ENCODE peak calls at places on chromosomes 13 and 19, in six cellular contexts. One of them, this sample, is unnamed.

GRCh38 chr19:45528744-45529453 is 21.6 kb downstream of the VASP start:
- DNase-seq in mammary epithelial cell: no peak
- DNase-seq in SHP77: peak; percentile 14
- DNase-seq in activated CD4-positive, alpha-beta T cell treated with anti-CD3 and anti-CD28 coated beads, Interleukin-2, amount 50 U/mL, for 24 hours: no peak
- DNase-seq in NCI-H1436: peak; percentile 49
- DNase-seq in germinal center: no peak
- DNase-seq in this sample: peak; percentile 37

GRCh38 chr13:96637039-96637438 is 357.2 kb downstream of the OXGR1 start:
- DNase-seq in mammary epithelial cell: no peak
- DNase-seq in SHP77: no peak
- DNase-seq in activated CD4-positive, alpha-beta T cell treated with anti-CD3 and anti-CD28 coated beads, Interleukin-2, amount 50 U/mL, for 24 hours: no peak
- DNase-seq in NCI-H1436: no peak
- DNase-seq in germinal center: no peak
- DNase-seq in this sample: no peak

GRCh38 chr13:87671031-87671823 is at the start of gene SLITRK5:
- DNase-seq in mammary epithelial cell: peak; percentile 46
- DNase-seq in SHP77: peak; percentile 97
- DNase-seq in activated CD4-positive, alpha-beta T cell treated with anti-CD3 and anti-CD28 coated beads, Interleukin-2, amount 50 U/mL, for 24 hours: no peak
- DNase-seq in NCI-H1436: peak; percentile 36
- DNase-seq in germinal center: peak; percentile 46
- DNase-seq in this sample: peak; percentile 75

GRCh38 chr13:66660013-66660804 is 569.9 kb downstream of the PCDH9 start:
- DNase-seq in mammary epithelial cell: peak; percentile 61
- DNase-seq in SHP77: no peak
- DNase-seq in activated CD4-positive, alpha-beta T cell treated with anti-CD3 and anti-CD28 coated beads, Interleukin-2, amount 50 U/mL, for 24 hours: no peak
- DNase-seq in NCI-H1436: no peak
- DNase-seq in germinal center: peak; percentile 18
- DNase-seq in this sample: no peak

GRCh38 chr19:49637865-49638350 is 2.0 kb downstream of the RRAS start:
- DNase-seq in mammary epithelial cell: peak; percentile 78
- DNase-seq in SHP77: no peak
- DNase-seq in activated CD4-positive, alpha-beta T cell treated with anti-CD3 and anti-CD28 coated beads, Interleukin-2, amount 50 U/mL, for 24 hours: no peak
- DNase-seq in NCI-H1436: peak; percentile 22
- DNase-seq in germinal center: no peak
- DNase-seq in this sample: no peak

GRCh38 chr13:109720758-109721184 is 65.6 kb downstream of the IRS2 start:
- DNase-seq in mammary epithelial cell: no peak
- DNase-seq in SHP77: peak; percentile 90
- DNase-seq in activated CD4-positive, alpha-beta T cell treated with anti-CD3 and anti-CD28 coated beads, Interleukin-2, amount 50 U/mL, for 24 hours: no peak
- DNase-seq in NCI-H1436: peak; percentile 41
- DNase-seq in germinal center: no peak
- DNase-seq in this sample: no peak

GRCh38 chr13:99516153-99516929 is 15.1 kb downstream of the TM9SF2 start:
- DNase-seq in mammary epithelial cell: no peak
- DNase-seq in SHP77: no peak
- DNase-seq in activated CD4-positive, alpha-beta T cell treated with anti-CD3 and anti-CD28 coated beads, Interleukin-2, amount 50 U/mL, for 24 hours: no peak
- DNase-seq in NCI-H1436: no peak
- DNase-seq in germinal center: no peak
- DNase-seq in this sample: no peak

GRCh38 chr13:59745395-59745788 is 418.3 kb downstream of the DIAPH3 start:
- DNase-seq in mammary epithelial cell: peak; percentile 16
- DNase-seq in SHP77: no peak
- DNase-seq in activated CD4-positive, alpha-beta T cell treated with anti-CD3 and anti-CD28 coated beads, Interleukin-2, amount 50 U/mL, for 24 hours: no peak
- DNase-seq in NCI-H1436: no peak
- DNase-seq in germinal center: no peak
- DNase-seq in this sample: no peak

GRCh38 chr19:37306383-37306963 is 64.4 kb upstream of the ZNF527 start:
- DNase-seq in mammary epithelial cell: no peak
- DNase-seq in SHP77: no peak
- DNase-seq in activated CD4-positive, alpha-beta T cell treated with anti-CD3 and anti-CD28 coated beads, Interleukin-2, amount 50 U/mL, for 24 hours: no peak
- DNase-seq in NCI-H1436: no peak
- DNase-seq in germinal center: no peak
- DNase-seq in this sample: no peak

GRCh38 chr13:28282451-28282850 is 144.1 kb downstream of the PAN3 start:
- DNase-seq in mammary epithelial cell: no peak
- DNase-seq in SHP77: no peak
- DNase-seq in activated CD4-positive, alpha-beta T cell treated with anti-CD3 and anti-CD28 coated beads, Interleukin-2, amount 50 U/mL, for 24 hours: no peak
- DNase-seq in NCI-H1436: no peak
- DNase-seq in germinal center: no peak
- DNase-seq in this sample: no peak

GRCh38 chr13:97810152-97810551 is 143.3 kb upstream of the IPO5 start:
- DNase-seq in mammary epithelial cell: no peak
- DNase-seq in SHP77: peak; percentile 48
- DNase-seq in activated CD4-positive, alpha-beta T cell treated with anti-CD3 and anti-CD28 coated beads, Interleukin-2, amount 50 U/mL, for 24 hours: no peak
- DNase-seq in NCI-H1436: no peak
- DNase-seq in germinal center: no peak
- DNase-seq in this sample: no peak

GRCh38 chr13:51518847-51519246 is 65.4 kb upstream of the WDFY2 start:
- DNase-seq in mammary epithelial cell: peak; percentile 48
- DNase-seq in SHP77: no peak
- DNase-seq in activated CD4-positive, alpha-beta T cell treated with anti-CD3 and anti-CD28 coated beads, Interleukin-2, amount 50 U/mL, for 24 hours: no peak
- DNase-seq in NCI-H1436: no peak
- DNase-seq in germinal center: no peak
- DNase-seq in this sample: no peak

GRCh38 chr13:42594577-42595571 is 20.9 kb downstream of the TNFSF11 start:
- DNase-seq in mammary epithelial cell: peak; percentile 48
- DNase-seq in SHP77: peak; percentile 29
- DNase-seq in activated CD4-positive, alpha-beta T cell treated with anti-CD3 and anti-CD28 coated beads, Interleukin-2, amount 50 U/mL, for 24 hours: no peak
- DNase-seq in NCI-H1436: peak; percentile 38
- DNase-seq in germinal center: peak; percentile 67
- DNase-seq in this sample: peak; percentile 47

GRCh38 chr19:19642506-19643157 is 825 bp downstream of the GMIP start:
- DNase-seq in mammary epithelial cell: no peak
- DNase-seq in SHP77: no peak
- DNase-seq in activated CD4-positive, alpha-beta T cell treated with anti-CD3 and anti-CD28 coated beads, Interleukin-2, amount 50 U/mL, for 24 hours: peak; percentile 14
- DNase-seq in NCI-H1436: no peak
- DNase-seq in germinal center: peak; percentile 30
- DNase-seq in this sample: no peak

GRCh38 chr13:113596321-113597200 is 12.0 kb downstream of the TFDP1 start:
- DNase-seq in mammary epithelial cell: no peak
- DNase-seq in SHP77: no peak
- DNase-seq in activated CD4-positive, alpha-beta T cell treated with anti-CD3 and anti-CD28 coated beads, Interleukin-2, amount 50 U/mL, for 24 hours: no peak
- DNase-seq in NCI-H1436: no peak
- DNase-seq in germinal center: no peak
- DNase-seq in this sample: no peak

GRCh38 chr19:54172764-54173699 is at the start of gene TMC4:
- DNase-seq in mammary epithelial cell: peak; percentile 77
- DNase-seq in SHP77: no peak
- DNase-seq in activated CD4-positive, alpha-beta T cell treated with anti-CD3 and anti-CD28 coated beads, Interleukin-2, amount 50 U/mL, for 24 hours: no peak
- DNase-seq in NCI-H1436: peak; percentile 83
- DNase-seq in germinal center: peak; percentile 54
- DNase-seq in this sample: no peak

GRCh38 chr13:73958657-73959397 is 175.4 kb downstream of the KLF12 start:
- DNase-seq in mammary epithelial cell: peak; percentile 68
- DNase-seq in SHP77: no peak
- DNase-seq in activated CD4-positive, alpha-beta T cell treated with anti-CD3 and anti-CD28 coated beads, Interleukin-2, amount 50 U/mL, for 24 hours: no peak
- DNase-seq in NCI-H1436: no peak
- DNase-seq in germinal center: no peak
- DNase-seq in this sample: no peak

GRCh38 chr13:42660367-42660965 is 86.5 kb downstream of the TNFSF11 start:
- DNase-seq in mammary epithelial cell: peak; percentile 6
- DNase-seq in SHP77: no peak
- DNase-seq in activated CD4-positive, alpha-beta T cell treated with anti-CD3 and anti-CD28 coated beads, Interleukin-2, amount 50 U/mL, for 24 hours: no peak
- DNase-seq in NCI-H1436: no peak
- DNase-seq in germinal center: no peak
- DNase-seq in this sample: no peak

GRCh38 chr19:55018633-55019032 is 19.4 kb downstream of the GP6 start:
- DNase-seq in mammary epithelial cell: no peak
- DNase-seq in SHP77: no peak
- DNase-seq in activated CD4-positive, alpha-beta T cell treated with anti-CD3 and anti-CD28 coated beads, Interleukin-2, amount 50 U/mL, for 24 hours: no peak
- DNase-seq in NCI-H1436: no peak
- DNase-seq in germinal center: no peak
- DNase-seq in this sample: no peak

GRCh38 chr13:28012896-28013295 is 24.4 kb upstream of the URAD start:
- DNase-seq in mammary epithelial cell: no peak
- DNase-seq in SHP77: no peak
- DNase-seq in activated CD4-positive, alpha-beta T cell treated with anti-CD3 and anti-CD28 coated beads, Interleukin-2, amount 50 U/mL, for 24 hours: no peak
- DNase-seq in NCI-H1436: no peak
- DNase-seq in germinal center: peak; percentile 33
- DNase-seq in this sample: no peak

GRCh38 chr19:33459220-33459619 is 62.4 kb downstream of the PEPD start:
- DNase-seq in mammary epithelial cell: no peak
- DNase-seq in SHP77: no peak
- DNase-seq in activated CD4-positive, alpha-beta T cell treated with anti-CD3 and anti-CD28 coated beads, Interleukin-2, amount 50 U/mL, for 24 hours: no peak
- DNase-seq in NCI-H1436: peak; percentile 44
- DNase-seq in germinal center: no peak
- DNase-seq in this sample: no peak

GRCh38 chr13:50370303-50370950 is 355.2 kb downstream of the KCNRG start:
- DNase-seq in mammary epithelial cell: no peak
- DNase-seq in SHP77: no peak
- DNase-seq in activated CD4-positive, alpha-beta T cell treated with anti-CD3 and anti-CD28 coated beads, Interleukin-2, amount 50 U/mL, for 24 hours: no peak
- DNase-seq in NCI-H1436: no peak
- DNase-seq in germinal center: peak; percentile 30
- DNase-seq in this sample: no peak

GRCh38 chr19:43914051-43914450 is 21.0 kb downstream of the ZNF45 start:
- DNase-seq in mammary epithelial cell: no peak
- DNase-seq in SHP77: no peak
- DNase-seq in activated CD4-positive, alpha-beta T cell treated with anti-CD3 and anti-CD28 coated beads, Interleukin-2, amount 50 U/mL, for 24 hours: no peak
- DNase-seq in NCI-H1436: no peak
- DNase-seq in germinal center: no peak
- DNase-seq in this sample: no peak

GRCh38 chr13:31431722-31432137 is 232.0 kb downstream of the B3GLCT start:
- DNase-seq in mammary epithelial cell: peak; percentile 21
- DNase-seq in SHP77: peak; percentile 29
- DNase-seq in activated CD4-positive, alpha-beta T cell treated with anti-CD3 and anti-CD28 coated beads, Interleukin-2, amount 50 U/mL, for 24 hours: peak; percentile 16
- DNase-seq in NCI-H1436: no peak
- DNase-seq in germinal center: peak; percentile 64
- DNase-seq in this sample: peak; percentile 12

GRCh38 chr13:23074054-23074805 is 106.5 kb upstream of the SGCG start:
- DNase-seq in mammary epithelial cell: no peak
- DNase-seq in SHP77: no peak
- DNase-seq in activated CD4-positive, alpha-beta T cell treated with anti-CD3 and anti-CD28 coated beads, Interleukin-2, amount 50 U/mL, for 24 hours: no peak
- DNase-seq in NCI-H1436: no peak
- DNase-seq in germinal center: no peak
- DNase-seq in this sample: no peak

GRCh38 chr13:27170521-27171243 is 929 bp downstream of the USP12 start:
- DNase-seq in mammary epithelial cell: no peak
- DNase-seq in SHP77: no peak
- DNase-seq in activated CD4-positive, alpha-beta T cell treated with anti-CD3 and anti-CD28 coated beads, Interleukin-2, amount 50 U/mL, for 24 hours: peak; percentile 18
- DNase-seq in NCI-H1436: no peak
- DNase-seq in germinal center: peak; percentile 42
- DNase-seq in this sample: no peak

GRCh38 chr19:35004517-35005255 is 4.6 kb downstream of the GRAMD1A start:
- DNase-seq in mammary epithelial cell: no peak
- DNase-seq in SHP77: no peak
- DNase-seq in activated CD4-positive, alpha-beta T cell treated with anti-CD3 and anti-CD28 coated beads, Interleukin-2, amount 50 U/mL, for 24 hours: no peak
- DNase-seq in NCI-H1436: no peak
- DNase-seq in germinal center: no peak
- DNase-seq in this sample: no peak

GRCh38 chr19:46861691-46862503 is 1.1 kb downstream of the ARHGAP35 start:
- DNase-seq in mammary epithelial cell: peak; percentile 32
- DNase-seq in SHP77: no peak
- DNase-seq in activated CD4-positive, alpha-beta T cell treated with anti-CD3 and anti-CD28 coated beads, Interleukin-2, amount 50 U/mL, for 24 hours: no peak
- DNase-seq in NCI-H1436: no peak
- DNase-seq in germinal center: no peak
- DNase-seq in this sample: no peak

GRCh38 chr19:42555317-42555716 is 27.0 kb upstream of the CEACAM1 start:
- DNase-seq in mammary epithelial cell: no peak
- DNase-seq in SHP77: no peak
- DNase-seq in activated CD4-positive, alpha-beta T cell treated with anti-CD3 and anti-CD28 coated beads, Interleukin-2, amount 50 U/mL, for 24 hours: no peak
- DNase-seq in NCI-H1436: no peak
- DNase-seq in germinal center: no peak
- DNase-seq in this sample: no peak

GRCh38 chr13:29386246-29386645 is 209.2 kb downstream of the SLC7A1 start:
- DNase-seq in mammary epithelial cell: no peak
- DNase-seq in SHP77: no peak
- DNase-seq in activated CD4-positive, alpha-beta T cell treated with anti-CD3 and anti-CD28 coated beads, Interleukin-2, amount 50 U/mL, for 24 hours: no peak
- DNase-seq in NCI-H1436: no peak
- DNase-seq in germinal center: no peak
- DNase-seq in this sample: no peak